ENCODE peak calls at places on chromosome 15, in four cellular contexts. I is HepG2, B is K562, G is GM12878. R is an unnamed sample.

GRCh38 chr15:43488790-43489585 is 4.0 kb downstream of the TP53BP1 start:
- DNase-seq in I (no peak), G (no peak), B (no peak), R (no peak)

GRCh38 chr15:91706366-91707032 is 147.0 kb upstream of the SLCO3A1 start:
- DNase-seq in I (peak), G (peak), B (peak), R (peak)

GRCh38 chr15:95446854-95447253 is 883.6 kb upstream of the NR2F2 start:
- DNase-seq in I (no peak), B (no peak), G (peak), R (no peak)

GRCh38 chr15:74960286-74960685 is 3.7 kb upstream of the RPP25 start:
- DNase-seq in I (no peak), B (no peak), G (no peak), R (no peak)

GRCh38 chr15:20356444-20357138 is 185.0 kb downstream of the GOLGA6L6 start:
- DNase-seq in G (no peak), B (peak), I (peak), R (peak)

GRCh38 chr15:82810061-82810862 is 834 bp downstream of the WHAMM start:
- DNase-seq in B (no peak), I (peak), G (no peak), R (no peak)

GRCh38 chr15:64732156-64732860 is 43.1 kb downstream of the RBPMS2 start:
- DNase-seq in I (peak), G (peak), B (no peak), R (no peak)

GRCh38 chr15:41950505-41950904 is 21.9 kb downstream of the EHD4 start:
- DNase-seq in B (no peak), G (no peak), I (no peak), R (no peak)

GRCh38 chr15:101244889-101245668 is 6.8 kb downstream of the CHSY1 start:
- DNase-seq in G (no peak), B (no peak), I (no peak), R (no peak)

GRCh38 chr15:61137139-61137792 is 91.8 kb downstream of the RORA start:
- DNase-seq in G (no peak), B (no peak), I (no peak), R (no peak)
- TF ChIP-seq ZNF274 in G (no peak), B (no peak), I (no peak), R (no peak)

GRCh38 chr15:88776646-88777045 is 26.6 kb upstream of the ACAN start:
- DNase-seq in I (no peak), B (no peak), G (no peak), R (no peak)
- TF ChIP-seq ZNF274 in I (no peak), B (no peak), G (no peak), R (no peak)

DNA sequence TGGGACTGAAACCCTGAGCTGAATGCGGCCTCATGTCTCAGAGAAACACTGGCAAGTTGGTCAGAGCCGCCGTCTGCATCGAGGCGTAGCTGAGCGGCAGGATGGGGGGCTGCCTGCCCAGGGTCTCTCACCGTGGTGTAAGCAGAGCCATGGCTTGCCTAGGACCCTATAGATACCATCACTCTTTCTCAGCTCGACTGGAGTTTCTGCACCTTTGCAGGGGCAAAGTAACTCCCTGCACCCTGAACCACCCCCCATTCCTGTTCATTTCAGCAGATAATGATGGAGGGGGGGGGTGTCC is 28.4 kb upstream of the NR2E3 start:
- DNase-seq in G (no peak), I (no peak), B (no peak), R (no peak)
- TF ChIP-seq ZNF274 in G (no peak), I (no peak), B (no peak), R (no peak)

GRCh38 chr15:78404125-78404524 is 33.9 kb upstream of the IREB2 start:
- DNase-seq in G (no peak), I (no peak), B (no peak), R (no peak)

GRCh38 chr15:78398076-78398825 is 39.8 kb upstream of the IREB2 start:
- DNase-seq in B (no peak), G (no peak), I (no peak), R (no peak)

GRCh38 chr15:78399081-78399480 is 38.9 kb upstream of the IREB2 start:
- DNase-seq in I (no peak), B (no peak), G (no peak), R (no peak)

GRCh38 chr15:78405336-78405924 is 32.6 kb upstream of the IREB2 start:
- DNase-seq in I (no peak), G (no peak), B (no peak), R (no peak)

DNA sequence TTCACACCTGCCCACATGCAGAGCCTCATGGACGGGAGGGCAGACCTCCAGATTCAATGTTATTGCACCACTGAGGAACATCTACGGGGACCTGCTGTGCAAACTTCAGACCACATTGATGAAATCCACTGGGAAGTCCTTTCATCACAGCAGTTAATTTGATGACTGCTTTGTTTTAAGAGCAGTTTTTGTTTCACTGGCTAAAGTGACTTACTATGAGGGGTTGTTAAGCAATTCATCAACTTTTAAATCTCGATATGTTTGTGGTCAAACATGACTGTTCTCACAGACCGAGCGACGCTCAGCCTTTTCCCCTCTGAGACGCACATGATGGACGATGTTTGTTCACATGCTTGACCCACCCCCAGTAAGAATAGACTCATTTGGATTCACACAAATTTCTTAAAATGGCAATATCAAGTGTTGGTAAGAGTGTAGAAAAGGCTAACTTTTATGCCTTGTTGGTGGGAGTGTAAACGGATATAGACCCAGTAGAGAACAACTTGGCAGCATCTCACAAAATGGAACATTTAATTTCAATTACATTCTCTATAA is 35.9 kb upstream of the IREB2 start:
- DNase-seq in G (no peak), B (no peak), I (no peak), R (no peak)
- TF ChIP-seq ZNF274 in G (no peak), B (no peak), I (no peak), R (no peak)